ENCODE peak calls at places on chromosomes 16 and 17, in four cellular contexts. L is omental fat pad; I is cardiac muscle cell; D is CD4-positive, alpha-beta T cell. A is an unnamed sample.

GRCh38 chr17:3959295-3959899 is 4.8 kb downstream of the ATP2A3 start:
- DNase-seq in L (no peak), I (peak), D (no peak), A (no peak)

GRCh38 chr16:50665128-50665878 is 15.8 kb downstream of the SNX20 start:
- DNase-seq in I (peak), D (peak), L (peak), A (peak)

GRCh38 chr16:85227924-85228462 is 115.7 kb upstream of the CIBAR2 start:
- DNase-seq in D (no peak), I (peak), L (no peak), A (no peak)

GRCh38 chr17:33234930-33235685 is 58.0 kb downstream of the ASIC2 start:
- DNase-seq in D (no peak), L (peak), I (peak), A (no peak)

GRCh38 chr17:72158895-72159885 is 38.4 kb downstream of the SOX9 start:
- DNase-seq in D (no peak), L (no peak), I (peak), A (no peak)

GRCh38 chr17:78879679-78880186 is 23.3 kb downstream of the CEP295NL start:
- DNase-seq in I (peak), D (peak), L (no peak), A (no peak)

GRCh38 chr16:24116989-24117388 is 139.1 kb upstream of the CACNG3 start:
- DNase-seq in L (no peak), I (no peak), D (no peak), A (no peak)

GRCh38 chr17:77507116-77507885 is 366.5 kb downstream of the SEC14L1 start:
- DNase-seq in D (no peak), L (no peak), I (no peak), A (no peak)

GRCh38 chr16:48829361-48829760 is 219.4 kb upstream of the N4BP1 start:
- DNase-seq in L (no peak), D (no peak), I (no peak), A (no peak)

GRCh38 chr17:20896153-20896649 is 146.6 kb downstream of the USP22 start:
- DNase-seq in L (no peak), I (peak), D (peak), A (no peak)

GRCh38 chr16:23941963-23942564 is 106.3 kb downstream of the PRKCB start:
- DNase-seq in L (no peak), I (no peak), D (no peak), A (no peak)

GRCh38 chr17:37358098-37358829 is 17.5 kb upstream of the C17orf78 start:
- DNase-seq in D (peak), I (peak), L (peak), A (peak)

GRCh38 chr16:72829846-72830620 is 217.9 kb downstream of the ZFHX3 start:
- DNase-seq in D (no peak), L (no peak), I (no peak), A (no peak)

GRCh38 chr16:10668322-10669045 is 26.2 kb downstream of the TEKT5 start:
- DNase-seq in D (no peak), I (peak), L (no peak), A (no peak)

DNA sequence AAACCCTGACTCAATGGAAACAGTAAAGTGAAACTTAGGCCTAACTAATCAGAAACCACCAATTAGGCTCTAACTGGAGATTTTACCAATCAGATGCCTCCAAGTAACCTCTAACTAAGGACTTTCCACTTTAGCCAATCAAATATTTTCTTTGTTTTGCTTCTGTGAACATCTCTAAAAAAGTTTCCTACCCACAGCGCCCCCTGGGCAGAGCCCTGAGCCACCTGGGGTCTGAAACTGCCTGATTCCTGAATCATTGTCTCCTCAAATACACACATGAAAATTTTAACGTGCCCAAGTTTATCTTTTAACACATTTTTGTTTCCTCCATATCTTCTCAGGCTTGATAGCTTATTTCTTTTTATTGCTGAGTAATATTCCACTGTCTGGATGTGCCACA is 19.0 kb downstream of the ADAD2 start:
- DNase-seq in I (no peak), D (no peak), L (no peak), A (no peak)
- TF ChIP-seq CTCF in I (no peak), D (no peak), L (no peak), A (no peak)

GRCh38 chr17:61635913-61636432 is 45.0 kb upstream of the NACA2 start:
- DNase-seq in L (no peak), D (peak), I (peak), A (no peak)

GRCh38 chr17:61634942-61635538 is 44.0 kb upstream of the NACA2 start:
- DNase-seq in D (no peak), I (no peak), L (no peak), A (no peak)

GRCh38 chr17:61641084-61641483 is 50.1 kb upstream of the NACA2 start:
- DNase-seq in I (no peak), D (no peak), L (no peak), A (no peak)

GRCh38 chr17:61639818-61640217 is 48.8 kb upstream of the NACA2 start:
- DNase-seq in D (no peak), I (no peak), L (no peak), A (no peak)

GRCh38 chr17:61638087-61638486 is 47.1 kb upstream of the NACA2 start:
- DNase-seq in D (no peak), I (no peak), L (no peak), A (no peak)
- TF ChIP-seq CTCF in D (no peak), I (no peak), L (no peak), A (no peak)

GRCh38 chr17:6894206-6894528 is 62.6 kb upstream of the TEKT1 start:
- DNase-seq in L (no peak), D (peak), I (peak), A (no peak)
- TF ChIP-seq CTCF in L (no peak), D (no peak), I (peak), A (no peak)

DNA sequence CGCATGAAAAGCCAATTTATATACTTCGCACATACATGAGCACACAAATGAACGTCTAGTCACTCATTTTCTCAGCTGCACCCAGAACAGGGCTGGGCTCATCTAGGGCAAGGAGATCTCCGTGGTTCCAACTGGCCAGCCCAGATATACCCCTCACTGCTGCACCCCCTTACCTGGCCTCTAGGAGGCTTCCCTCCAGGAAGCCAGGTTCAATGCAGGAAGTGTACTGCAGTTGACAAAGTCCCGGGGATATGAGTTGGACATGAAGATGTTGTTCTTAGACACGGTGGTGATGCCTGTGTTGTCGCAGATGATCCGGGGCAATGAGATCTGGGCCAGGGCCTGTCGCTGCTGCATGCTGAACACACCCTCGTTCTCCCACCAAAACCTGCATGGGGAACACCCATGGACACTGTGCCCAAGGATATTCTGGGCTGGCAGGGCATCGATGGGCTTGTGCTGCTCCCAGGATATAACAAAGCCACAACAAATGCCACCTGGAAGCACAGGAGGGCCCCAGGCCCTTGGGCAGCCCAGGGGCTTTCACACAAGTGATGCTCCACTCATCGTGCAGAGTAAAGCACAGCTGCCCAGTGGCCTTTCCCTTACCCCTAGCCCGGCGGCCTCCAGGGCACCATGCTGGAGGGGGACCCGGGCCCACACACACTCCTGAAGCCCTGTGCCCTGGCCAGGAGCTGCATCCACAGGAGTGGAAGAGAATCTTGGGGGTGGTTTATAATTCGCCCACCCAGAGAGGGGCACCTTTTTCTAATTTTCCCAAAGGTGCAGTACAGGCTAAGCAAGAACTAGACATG is 10.1 kb downstream of the MPO start:
- DNase-seq in D (no peak), I (no peak), L (no peak), A (no peak)
- TF ChIP-seq CTCF in D (no peak), I (peak), L (no peak), A (no peak)

GRCh38 chr16:87950765-87951549 is at the start of gene BANP:
- DNase-seq in L (peak), D (peak), I (peak), A (peak)

GRCh38 chr16:87954361-87954760 is 3.1 kb downstream of the BANP start:
- DNase-seq in I (no peak), D (no peak), L (no peak), A (no peak)

GRCh38 chr16:87952751-87953150 is 1.5 kb downstream of the BANP start:
- DNase-seq in L (no peak), D (no peak), I (no peak), A (no peak)

GRCh38 chr16:87953308-87954208 is 2.3 kb downstream of the BANP start:
- DNase-seq in D (no peak), L (no peak), I (no peak), A (no peak)

GRCh38 chr16:87951550-87952538 is 610 bp downstream of the BANP start:
- DNase-seq in D (no peak), I (peak), L (no peak), A (no peak)
- TF ChIP-seq CTCF in D (no peak), I (peak), L (no peak), A (no peak)

DNA sequence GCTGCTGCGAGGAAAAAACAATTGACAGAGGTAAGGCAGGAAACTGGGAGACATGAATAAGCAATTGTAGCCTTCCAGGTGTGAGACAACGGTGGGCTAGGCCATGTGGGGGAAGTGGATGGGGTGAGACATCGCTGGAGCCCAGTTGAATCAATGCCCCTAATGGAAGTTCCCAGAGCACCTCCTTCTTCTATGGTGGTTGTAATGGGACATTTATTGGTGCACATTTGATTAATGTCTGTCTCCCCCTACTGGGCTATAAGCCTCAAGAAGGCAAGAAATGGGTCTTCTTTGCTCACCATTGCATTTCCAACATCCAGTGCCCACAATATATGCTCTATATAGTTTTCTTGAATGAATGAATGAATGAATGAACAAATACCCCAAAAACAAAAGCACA is 22.7 kb upstream of the CD300E start:
- DNase-seq in I (peak), D (no peak), L (no peak), A (no peak)
- TF ChIP-seq CTCF in I (peak), D (peak), L (no peak), A (no peak)

A was measured in mesothelial cell of epicardium.